ENCODE peak calls at places on chromosomes 2 and 18, in four cellular contexts. I is transverse colon, U is spleen, T is cardiac muscle cell. L is an unnamed sample.

GRCh38 chr18:48943736-48944527 is 6.8 kb downstream of the SMAD7 start:
- DNase-seq in I (peak), T (no peak), U (no peak), L (no peak)

GRCh38 chr18:55753643-55754255 is 165.8 kb upstream of the TCF4 start:
- DNase-seq in U (no peak), T (no peak), I (no peak), L (no peak)

GRCh38 chr18:70288171-70288850 is 534 bp upstream of the SOCS6 start:
- DNase-seq in T (peak), U (no peak), I (peak), L (no peak)

GRCh38 chr2:177606636-177607035 is 214.1 kb downstream of the AGPS start:
- DNase-seq in T (peak), U (no peak), I (no peak), L (no peak)

GRCh38 chr2:101339236-101339865 is 30.9 kb upstream of the RNF149 start:
- DNase-seq in U (no peak), T (no peak), I (no peak), L (no peak)

GRCh38 chr2:118738524-118739308 is 108.7 kb downstream of the EN1 start:
- DNase-seq in U (no peak), T (peak), I (no peak), L (no peak)

GRCh38 chr2:10447300-10448207 is 573 bp downstream of the ODC1 start:
- DNase-seq in U (peak), T (peak), I (peak), L (no peak)

GRCh38 chr2:213199871-213200270 is 48.5 kb upstream of the IKZF2 start:
- DNase-seq in T (peak), U (no peak), I (no peak), L (no peak)

GRCh38 chr2:214497489-214497888 is 86.6 kb downstream of the VWC2L start:
- DNase-seq in I (no peak), U (no peak), T (peak), L (no peak)

GRCh38 chr2:31347788-31348187 is 66.8 kb downstream of the XDH start:
- DNase-seq in I (no peak), U (no peak), T (peak), L (no peak)

GRCh38 chr2:31962757-31963361 is 47.9 kb downstream of the MEMO1 start:
- DNase-seq in T (no peak), I (no peak), U (no peak), L (no peak)

GRCh38 chr2:95076705-95077520 is 44.7 kb downstream of the MRPS5 start:
- DNase-seq in I (peak), T (peak), U (peak), L (peak)

GRCh38 chr2:149082781-149083180 is 44.3 kb downstream of the LYPD6B start:
- DNase-seq in U (no peak), I (no peak), T (no peak), L (no peak)

GRCh38 chr2:103792039-103792438 is 1030.2 kb downstream of the TMEM182 start:
- DNase-seq in U (no peak), I (no peak), T (no peak), L (no peak)

GRCh38 chr2:166365803-166366420 is 9.8 kb downstream of the SCN9A start:
- DNase-seq in T (peak), I (no peak), U (no peak), L (no peak)

GRCh38 chr2:54143780-54144179 is 28.4 kb downstream of the ACYP2 start:
- DNase-seq in U (no peak), T (no peak), I (no peak), L (no peak)

GRCh38 chr2:2688231-2688630 is 357.2 kb upstream of the MYT1L start:
- DNase-seq in U (no peak), T (no peak), I (no peak), L (no peak)

GRCh38 chr2:234147335-234147861 is 96.9 kb downstream of the SPP2 start:
- DNase-seq in I (no peak), U (no peak), T (no peak), L (no peak)

GRCh38 chr2:128374711-128375413 is 56.2 kb upstream of the HS6ST1 start:
- DNase-seq in U (peak), T (no peak), I (no peak), L (no peak)

GRCh38 chr2:238284802-238285515 is 3.5 kb downstream of the PER2 start:
- DNase-seq in T (no peak), U (no peak), I (peak), L (no peak)

GRCh38 chr2:13581471-13581870 is 864.7 kb downstream of the TRIB2 start:
- DNase-seq in U (no peak), I (no peak), T (no peak), L (no peak)
- TF ChIP-seq CTCF in U (no peak), I (no peak), T (no peak), L (no peak)

GRCh38 chr18:35939166-35939565 is 33.3 kb upstream of the RMP24 start:
- DNase-seq in U (no peak), I (no peak), T (peak), L (no peak)
- TF ChIP-seq CTCF in U (no peak), I (no peak), T (peak), L (no peak)

GRCh38 chr18:25310045-25310444 is 41.9 kb downstream of the ZNF521 start:
- DNase-seq in I (no peak), T (peak), U (no peak), L (no peak)
- TF ChIP-seq CTCF in I (no peak), T (peak), U (no peak), L (no peak)

DNA sequence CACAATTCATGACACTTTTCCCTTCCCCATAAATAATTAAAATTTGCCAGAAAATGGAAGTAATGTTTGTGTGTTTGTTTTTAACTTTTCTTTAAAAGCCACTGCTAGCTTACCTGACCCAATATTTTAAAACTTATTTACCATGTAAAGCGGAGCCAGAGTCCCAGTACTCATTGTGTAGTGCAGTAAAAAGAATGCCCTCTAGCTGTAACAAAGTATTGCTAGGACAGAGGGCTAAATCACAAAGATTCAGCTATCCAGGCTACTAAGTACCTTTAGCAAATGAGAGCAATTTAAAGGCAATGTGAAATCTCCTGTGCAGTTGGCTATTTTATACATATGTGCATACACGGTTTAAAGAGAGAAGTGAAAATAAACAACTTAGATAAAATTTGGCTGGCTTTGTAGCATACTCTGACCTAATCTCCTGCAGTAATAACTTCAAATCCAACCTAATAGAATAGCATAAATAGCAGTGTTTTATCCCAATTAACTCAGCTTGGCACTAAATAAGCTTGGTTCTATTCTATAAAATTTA is 997.4 kb upstream of the PIK3C3 start:
- DNase-seq in U (no peak), T (no peak), I (no peak), L (no peak)
- TF ChIP-seq CTCF in U (no peak), T (peak), I (no peak), L (no peak)

L was measured in mesothelial cell of epicardium.